ENCODE peak calls at places on chromosomes 4 and X, in seven cellular contexts. M is cardiac fibroblast, P is GM13977, E is fibroblast of lung, U is GM13976, J is OCI-LY7, R is GM12865. V is an unnamed sample.

GRCh38 chr4:139589619-139590018 is 33.6 kb upstream of the SETD7 start:
- DNase-seq in E (peak; percentile 55), U (no peak), P (no peak), J (no peak), M (no peak), R (no peak), V (no peak)

GRCh38 chr4:126772662-126773061 is 860.1 kb upstream of the INTU start:
- DNase-seq in M (no peak), R (no peak), J (no peak), U (no peak), E (peak; percentile 58), P (no peak), V (no peak)

GRCh38 chr4:89411539-89411938 is 103.9 kb upstream of the GPRIN3 start:
- DNase-seq in E (peak; percentile 80), M (no peak), J (no peak), R (no peak), U (no peak), P (no peak), V (no peak)

GRCh38 chr4:139550724-139551429 is 5.1 kb downstream of the SETD7 start:
- DNase-seq in J (no peak), R (no peak), M (peak; percentile 71), P (no peak), U (no peak), E (peak; percentile 67), V (no peak)

GRCh38 chrX:71911023-71911730 is 532 bp downstream of the NHSL2 start:
- DNase-seq in M (no peak), J (no peak), E (peak; percentile 24), U (peak; percentile 24), P (peak; percentile 24), R (no peak), V (no peak)

GRCh38 chrX:43474321-43474720 is 181.8 kb upstream of the MAOA start:
- DNase-seq in M (no peak), U (no peak), R (no peak), E (no peak), P (no peak), J (no peak), V (no peak)

GRCh38 chrX:101774340-101774739 is 114.7 kb upstream of the ARMCX2 start:
- DNase-seq in E (no peak), U (no peak), P (no peak), R (peak; percentile 75), M (no peak), J (no peak), V (no peak)

GRCh38 chr4:7727727-7728126 is 211.9 kb downstream of the AFAP1 start:
- DNase-seq in E (no peak), J (no peak), P (no peak), M (no peak), R (no peak), U (no peak), V (no peak)

GRCh38 chr4:185773419-185773818 is 38.6 kb downstream of the SORBS2 start:
- DNase-seq in M (no peak), P (no peak), E (no peak), J (no peak), R (no peak), U (no peak), V (no peak)

GRCh38 chr4:185775792-185776555 is 36.0 kb downstream of the SORBS2 start:
- DNase-seq in J (no peak), M (peak; percentile 33), U (no peak), R (no peak), E (peak; percentile 35), P (no peak), V (no peak)

GRCh38 chr4:185772391-185773093 is 39.5 kb downstream of the SORBS2 start:
- DNase-seq in J (no peak), E (no peak), R (peak; percentile 48), M (no peak), U (no peak), P (no peak), V (no peak)

GRCh38 chr4:185774076-185774731 is 37.8 kb downstream of the SORBS2 start:
- DNase-seq in M (no peak), R (no peak), P (no peak), E (no peak), U (no peak), J (no peak), V (no peak)

GRCh38 chr4:185774815-185775684 is 36.9 kb downstream of the SORBS2 start:
- DNase-seq in J (no peak), R (no peak), M (peak; percentile 90), U (no peak), P (no peak), E (peak; percentile 94), V (peak; percentile 88)
- TF ChIP-seq CTCF in J (no peak), R (no peak), M (no peak), U (no peak), P (no peak), E (peak; percentile 24), V (peak; percentile 44)

DNA sequence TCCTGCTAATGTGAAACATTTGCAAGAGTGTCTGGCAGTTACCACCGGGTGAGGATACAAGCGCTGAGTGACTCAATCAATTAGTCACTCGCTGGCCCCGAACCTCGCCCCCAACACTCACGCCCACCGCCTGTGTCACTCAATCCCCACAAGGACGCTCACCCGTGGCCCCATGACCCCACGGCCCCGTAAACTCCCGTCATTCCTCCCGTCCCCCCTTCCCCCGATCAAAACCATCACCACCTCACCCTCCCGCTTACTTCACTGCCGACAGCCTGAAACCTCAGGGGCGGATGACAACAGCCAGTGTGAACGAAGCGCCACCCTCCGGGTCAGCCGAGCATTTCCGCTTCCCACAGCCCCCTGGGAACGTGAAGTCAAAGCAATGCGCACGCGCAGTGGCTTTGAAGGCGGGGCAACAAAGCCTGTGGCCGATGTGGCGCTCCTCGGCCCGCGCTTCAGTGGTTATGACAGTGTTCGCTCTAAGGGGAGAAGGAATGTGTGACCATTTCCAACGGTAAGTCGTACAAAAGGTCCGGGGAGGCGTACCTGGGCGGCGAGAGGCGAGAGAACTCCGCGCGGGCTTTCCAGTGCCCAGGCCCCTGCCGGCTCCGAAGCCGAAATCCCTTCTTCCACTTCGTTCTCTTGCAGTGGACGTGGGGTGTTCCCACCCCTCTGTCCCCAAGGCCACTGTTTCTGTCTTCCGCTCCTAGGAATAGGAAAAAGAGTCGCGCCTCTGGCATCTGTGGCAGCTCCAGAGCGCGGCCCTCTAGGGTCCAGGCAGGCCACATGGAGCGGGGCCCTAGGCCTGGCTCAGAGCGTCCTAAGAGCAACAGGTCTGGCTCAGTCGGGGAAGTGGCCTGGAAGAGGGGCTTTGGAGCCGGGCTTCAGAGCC is at the start of gene ZNF674:
- DNase-seq in P (peak; percentile 81), E (peak; percentile 87), R (peak; percentile 95), M (peak; percentile 92), U (peak; percentile 90), J (peak; percentile 94), V (peak; percentile 96)
- TF ChIP-seq CTCF in P (peak; percentile 38), E (no peak), R (peak; percentile 28), M (no peak), U (peak; percentile 45), J (peak; percentile 55), V (no peak)

GRCh38 chrX:104253567-104254441 is 929 bp downstream of the ESX1 start:
- DNase-seq in J (no peak), R (no peak), M (no peak), U (peak; percentile 18), E (no peak), P (no peak), V (no peak)
- TF ChIP-seq CTCF in J (no peak), R (no peak), M (no peak), U (no peak), E (peak; percentile 19), P (no peak), V (peak; percentile 12)

DNA sequence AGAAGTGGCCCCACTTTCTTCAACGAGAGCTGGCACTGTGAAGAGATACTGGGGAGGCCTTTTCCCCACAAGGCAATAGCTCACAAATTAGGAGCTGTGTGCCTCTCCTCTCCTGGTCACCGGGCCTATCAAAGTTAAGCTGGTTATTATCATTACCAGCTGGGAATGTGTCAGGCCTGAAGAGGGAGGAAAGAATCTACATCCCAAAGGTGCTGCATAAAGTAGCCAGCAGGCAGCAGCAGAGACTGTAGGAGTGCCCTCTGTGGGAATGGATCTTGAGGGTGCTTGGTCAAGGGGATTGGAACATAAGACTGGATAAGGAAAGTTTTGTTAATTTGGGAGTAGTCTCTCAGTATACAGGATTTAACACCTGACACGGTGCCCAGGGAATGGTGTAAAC is 9.1 kb upstream of the TMPRSS11D start:
- DNase-seq in E (no peak), M (no peak), J (no peak), U (no peak), P (no peak), R (no peak), V (no peak)
- TF ChIP-seq CTCF in E (no peak), M (peak; percentile 19), J (no peak), U (no peak), P (no peak), R (no peak), V (no peak)

GRCh38 chr4:101187837-101188236 is 159.5 kb downstream of the PPP3CA start:
- DNase-seq in J (peak; percentile 9), U (no peak), E (no peak), P (no peak), R (no peak), M (no peak), V (no peak)
- TF ChIP-seq CTCF in J (peak; percentile 67), U (no peak), E (no peak), P (no peak), R (no peak), M (peak; percentile 29), V (peak; percentile 52)

GRCh38 chr4:101596786-101597185 is 193.7 kb upstream of the BANK1 start:
- DNase-seq in U (peak; percentile 10), M (no peak), E (no peak), R (peak; percentile 4), P (peak; percentile 6), J (peak; percentile 22), V (no peak)

GRCh38 chr4:101594588-101594987 is 195.9 kb upstream of the BANK1 start:
- DNase-seq in P (no peak), U (no peak), M (no peak), R (no peak), J (no peak), E (no peak), V (no peak)

GRCh38 chr4:101599620-101600019 is 190.9 kb upstream of the BANK1 start:
- DNase-seq in U (no peak), R (no peak), J (no peak), P (no peak), E (peak; percentile 52), M (peak; percentile 14), V (no peak)

GRCh38 chr4:101600287-101600686 is 190.2 kb upstream of the BANK1 start:
- DNase-seq in U (no peak), P (no peak), R (no peak), E (no peak), J (no peak), M (no peak), V (no peak)

DNA sequence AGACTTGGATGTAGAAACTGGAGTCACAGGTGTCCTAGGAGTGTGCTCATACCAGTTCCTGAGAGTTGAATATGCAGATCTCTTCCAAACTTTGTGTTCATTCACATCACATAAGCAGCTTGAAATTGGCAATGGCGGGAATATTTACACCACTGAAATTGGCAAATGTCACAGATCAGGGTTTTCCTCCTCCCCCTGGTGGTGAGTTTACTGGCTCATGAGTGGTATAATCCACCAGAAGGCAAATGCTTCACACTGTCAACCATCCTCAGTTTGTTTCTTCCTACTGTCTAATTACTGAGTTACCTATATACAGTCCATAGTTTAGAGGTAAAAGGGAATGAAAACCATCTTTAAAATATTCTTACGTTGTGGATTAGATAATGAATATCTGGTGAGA is 193.3 kb upstream of the BANK1 start:
- DNase-seq in P (peak; percentile 4), E (no peak), M (peak; percentile 5), R (peak; percentile 46), J (peak; percentile 9), U (peak; percentile 14), V (no peak)
- TF ChIP-seq CTCF in P (peak; percentile 34), E (peak; percentile 13), M (peak; percentile 30), R (peak; percentile 47), J (peak; percentile 72), U (no peak), V (no peak)

V was measured in osteocyte.